ENCODE peak calls at places on chromosomes 5 and 9, in nine cellular contexts. One of them, this sample, is unnamed.

GRCh38 chr5:120507826-120508463 is 43.8 kb downstream of the PRR16 start:
- DNase-seq in GM13977: no peak
- DNase-seq in Calu3: no peak
- DNase-seq in HFFc6: no peak
- DNase-seq in CD4-positive, alpha-beta T cell: no peak
- DNase-seq in stomach: no peak
- DNase-seq in Caco-2: no peak
- DNase-seq in upper lobe of right lung: no peak
- DNase-seq in natural killer cell: no peak
- DNase-seq in this sample: no peak

GRCh38 chr5:142874537-142874936 is 104.4 kb downstream of the ARHGAP26 start:
- DNase-seq in CD4-positive, alpha-beta T cell: no peak
- DNase-seq in natural killer cell: no peak
- DNase-seq in Calu3: peak
- DNase-seq in stomach: peak
- DNase-seq in Caco-2: no peak
- DNase-seq in upper lobe of right lung: peak
- DNase-seq in GM13977: no peak
- DNase-seq in HFFc6: no peak
- DNase-seq in this sample: no peak

GRCh38 chr5:90506221-90506620 is 23.2 kb downstream of the LYSMD3 start:
- DNase-seq in CD4-positive, alpha-beta T cell: no peak
- DNase-seq in stomach: no peak
- DNase-seq in GM13977: no peak
- DNase-seq in Calu3: no peak
- DNase-seq in upper lobe of right lung: no peak
- DNase-seq in Caco-2: no peak
- DNase-seq in HFFc6: no peak
- DNase-seq in natural killer cell: no peak
- DNase-seq in this sample: no peak

GRCh38 chr9:34547960-34548603 is 25.3 kb upstream of the ENHO start:
- DNase-seq in natural killer cell: no peak
- DNase-seq in CD4-positive, alpha-beta T cell: peak
- DNase-seq in Calu3: peak
- DNase-seq in Caco-2: peak
- DNase-seq in stomach: peak
- DNase-seq in GM13977: peak
- DNase-seq in upper lobe of right lung: peak
- DNase-seq in HFFc6: peak
- DNase-seq in this sample: no peak

GRCh38 chr5:157050050-157050449 is 8.9 kb downstream of the HAVCR1 start:
- DNase-seq in stomach: no peak
- DNase-seq in GM13977: no peak
- DNase-seq in Caco-2: no peak
- DNase-seq in CD4-positive, alpha-beta T cell: no peak
- DNase-seq in Calu3: no peak
- DNase-seq in HFFc6: no peak
- DNase-seq in natural killer cell: no peak
- DNase-seq in upper lobe of right lung: no peak
- DNase-seq in this sample: no peak

GRCh38 chr9:6433405-6433804 is 20.4 kb downstream of the UHRF2 start:
- DNase-seq in CD4-positive, alpha-beta T cell: no peak
- DNase-seq in stomach: no peak
- DNase-seq in natural killer cell: no peak
- DNase-seq in GM13977: no peak
- DNase-seq in Caco-2: no peak
- DNase-seq in HFFc6: peak
- DNase-seq in upper lobe of right lung: no peak
- DNase-seq in Calu3: no peak
- DNase-seq in this sample: no peak

GRCh38 chr9:20728493-20729220 is 44.6 kb downstream of the FOCAD start:
- DNase-seq in Caco-2: no peak
- DNase-seq in HFFc6: no peak
- DNase-seq in upper lobe of right lung: no peak
- DNase-seq in CD4-positive, alpha-beta T cell: no peak
- DNase-seq in stomach: no peak
- DNase-seq in GM13977: no peak
- DNase-seq in Calu3: no peak
- DNase-seq in natural killer cell: no peak
- DNase-seq in this sample: no peak

GRCh38 chr9:3931996-3932906 is 367.6 kb downstream of the GLIS3 start:
- DNase-seq in upper lobe of right lung: no peak
- DNase-seq in HFFc6: peak
- DNase-seq in Caco-2: no peak
- DNase-seq in GM13977: no peak
- DNase-seq in CD4-positive, alpha-beta T cell: no peak
- DNase-seq in stomach: no peak
- DNase-seq in Calu3: no peak
- DNase-seq in natural killer cell: no peak
- DNase-seq in this sample: no peak

GRCh38 chr9:107615325-107615724 is 125.8 kb upstream of the KLF4 start:
- DNase-seq in CD4-positive, alpha-beta T cell: no peak
- DNase-seq in stomach: no peak
- DNase-seq in HFFc6: no peak
- DNase-seq in upper lobe of right lung: no peak
- DNase-seq in GM13977: no peak
- DNase-seq in Calu3: no peak
- DNase-seq in Caco-2: no peak
- DNase-seq in natural killer cell: no peak
- DNase-seq in this sample: no peak

GRCh38 chr5:175847061-175847460 is 24.3 kb upstream of the CPLX2 start:
- DNase-seq in upper lobe of right lung: no peak
- DNase-seq in Caco-2: no peak
- DNase-seq in natural killer cell: no peak
- DNase-seq in HFFc6: no peak
- DNase-seq in Calu3: no peak
- DNase-seq in stomach: no peak
- DNase-seq in GM13977: no peak
- DNase-seq in CD4-positive, alpha-beta T cell: no peak
- DNase-seq in this sample: no peak

GRCh38 chr9:84932915-84933527 is 263.5 kb downstream of the NTRK2 start:
- DNase-seq in upper lobe of right lung: no peak
- DNase-seq in natural killer cell: no peak
- DNase-seq in stomach: no peak
- DNase-seq in GM13977: no peak
- DNase-seq in CD4-positive, alpha-beta T cell: no peak
- DNase-seq in Caco-2: no peak
- DNase-seq in HFFc6: no peak
- DNase-seq in Calu3: no peak
- DNase-seq in this sample: no peak
- TF ChIP-seq CTCF in upper lobe of right lung: no peak
- TF ChIP-seq CTCF in natural killer cell: no peak
- TF ChIP-seq CTCF in stomach: no peak
- TF ChIP-seq CTCF in GM13977: no peak
- TF ChIP-seq CTCF in CD4-positive, alpha-beta T cell: no peak
- TF ChIP-seq CTCF in Caco-2: no peak
- TF ChIP-seq CTCF in HFFc6: peak
- TF ChIP-seq CTCF in Calu3: no peak
- TF ChIP-seq CTCF in this sample: peak

DNA sequence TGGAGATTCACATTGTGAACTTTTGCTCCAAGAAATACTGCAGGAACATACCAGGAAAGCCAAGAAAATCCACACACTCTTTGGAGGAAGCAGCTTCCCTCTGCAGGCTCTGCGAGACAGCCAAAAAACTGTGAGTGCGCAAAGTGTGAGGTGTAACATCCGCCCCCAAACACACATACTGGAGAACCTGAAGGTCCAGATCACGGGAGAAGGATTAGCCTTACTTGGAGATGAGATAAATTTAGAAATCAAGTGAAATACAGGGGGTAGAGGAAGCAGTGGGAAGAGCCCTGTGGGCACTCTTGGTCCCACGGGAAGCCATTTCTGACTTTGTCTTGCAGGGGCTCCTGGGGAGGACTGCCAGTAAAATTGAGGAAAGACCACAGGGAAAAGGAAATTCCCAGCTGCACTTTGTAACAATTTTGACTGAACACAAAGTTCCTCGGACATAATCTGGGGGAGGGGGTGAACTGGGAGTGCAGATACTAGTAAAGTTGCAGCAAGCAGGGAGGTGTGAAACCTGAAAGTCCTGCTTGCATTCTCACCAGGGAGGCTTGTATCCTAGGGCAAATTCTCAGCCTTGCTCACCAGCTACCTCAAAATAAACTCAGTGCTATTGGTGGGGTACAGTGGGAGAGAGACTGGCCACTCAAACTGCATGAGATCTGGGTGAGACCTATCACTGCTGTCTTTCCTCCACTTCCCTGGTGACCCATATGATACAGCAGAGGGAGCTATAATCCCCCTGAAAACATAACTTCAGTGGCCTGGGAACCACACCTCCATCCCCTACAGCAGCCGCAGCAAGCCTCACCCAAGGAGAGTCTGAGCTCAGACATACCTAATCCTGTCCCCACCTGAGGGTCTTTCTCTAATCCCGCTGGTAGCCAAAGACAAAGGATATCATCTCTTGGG is 109.1 kb downstream of the ALDH1A1 start:
- DNase-seq in HFFc6: no peak
- DNase-seq in natural killer cell: no peak
- DNase-seq in stomach: no peak
- DNase-seq in GM13977: no peak
- DNase-seq in upper lobe of right lung: no peak
- DNase-seq in Calu3: peak
- DNase-seq in Caco-2: no peak
- DNase-seq in CD4-positive, alpha-beta T cell: no peak
- DNase-seq in this sample: no peak
- TF ChIP-seq CTCF in HFFc6: peak
- TF ChIP-seq CTCF in natural killer cell: no peak
- TF ChIP-seq CTCF in stomach: no peak
- TF ChIP-seq CTCF in GM13977: no peak
- TF ChIP-seq CTCF in upper lobe of right lung: no peak
- TF ChIP-seq CTCF in Calu3: no peak
- TF ChIP-seq CTCF in Caco-2: no peak
- TF ChIP-seq CTCF in CD4-positive, alpha-beta T cell: no peak
- TF ChIP-seq CTCF in this sample: peak

GRCh38 chr5:997001-997474 is 11.6 kb upstream of the NKD2 start:
- DNase-seq in CD4-positive, alpha-beta T cell: no peak
- DNase-seq in upper lobe of right lung: peak
- DNase-seq in stomach: no peak
- DNase-seq in Calu3: no peak
- DNase-seq in natural killer cell: no peak
- DNase-seq in GM13977: no peak
- DNase-seq in HFFc6: no peak
- DNase-seq in Caco-2: peak
- DNase-seq in this sample: peak
- TF ChIP-seq CTCF in CD4-positive, alpha-beta T cell: no peak
- TF ChIP-seq CTCF in upper lobe of right lung: no peak
- TF ChIP-seq CTCF in stomach: no peak
- TF ChIP-seq CTCF in Calu3: no peak
- TF ChIP-seq CTCF in natural killer cell: no peak
- TF ChIP-seq CTCF in GM13977: no peak
- TF ChIP-seq CTCF in HFFc6: no peak
- TF ChIP-seq CTCF in Caco-2: no peak
- TF ChIP-seq CTCF in this sample: no peak

DNA sequence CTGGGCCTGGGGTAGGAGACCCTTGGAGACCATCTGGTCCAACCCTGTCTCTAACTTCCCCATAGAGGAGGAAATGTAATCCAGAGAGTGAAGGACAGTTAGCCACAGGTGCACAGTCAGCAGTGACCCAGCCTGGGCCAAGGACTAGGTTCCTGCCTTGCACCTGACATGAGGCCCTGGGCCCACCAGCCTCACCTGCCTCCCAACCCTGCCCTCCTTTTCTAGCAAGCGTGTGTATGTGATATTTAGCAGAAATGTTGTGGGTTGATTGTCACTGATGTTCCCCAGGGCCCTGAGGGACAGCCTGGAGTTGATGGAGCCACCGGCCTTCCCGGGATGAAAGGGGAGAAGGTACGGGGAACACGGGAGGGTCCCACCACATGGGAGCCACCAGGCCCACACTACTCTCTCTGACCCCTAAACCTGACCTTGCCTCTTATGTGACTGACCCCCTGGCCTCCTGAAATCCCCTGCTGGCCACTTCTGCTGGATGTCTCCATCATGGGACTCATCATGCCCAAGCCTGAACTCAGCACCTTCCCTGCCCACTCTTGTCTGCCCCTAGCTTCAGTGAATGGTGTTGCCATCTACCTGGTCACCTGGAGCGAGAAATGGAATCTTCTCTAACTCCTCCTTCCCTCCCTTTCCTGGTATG is 79.2 kb upstream of the TGFBR1 start:
- DNase-seq in upper lobe of right lung: no peak
- DNase-seq in GM13977: no peak
- DNase-seq in natural killer cell: no peak
- DNase-seq in HFFc6: no peak
- DNase-seq in CD4-positive, alpha-beta T cell: no peak
- DNase-seq in Caco-2: no peak
- DNase-seq in Calu3: no peak
- DNase-seq in stomach: no peak
- DNase-seq in this sample: no peak
- TF ChIP-seq CTCF in upper lobe of right lung: no peak
- TF ChIP-seq CTCF in GM13977: no peak
- TF ChIP-seq CTCF in natural killer cell: no peak
- TF ChIP-seq CTCF in HFFc6: peak
- TF ChIP-seq CTCF in CD4-positive, alpha-beta T cell: no peak
- TF ChIP-seq CTCF in Caco-2: no peak
- TF ChIP-seq CTCF in Calu3: no peak
- TF ChIP-seq CTCF in stomach: no peak
- TF ChIP-seq CTCF in this sample: no peak

GRCh38 chr9:95115104-95115503 is 202.4 kb downstream of the FANCC start:
- DNase-seq in Caco-2: no peak
- DNase-seq in CD4-positive, alpha-beta T cell: no peak
- DNase-seq in HFFc6: no peak
- DNase-seq in stomach: no peak
- DNase-seq in GM13977: no peak
- DNase-seq in upper lobe of right lung: no peak
- DNase-seq in natural killer cell: no peak
- DNase-seq in Calu3: no peak
- DNase-seq in this sample: no peak

GRCh38 chr9:95112436-95113280 is 204.9 kb downstream of the FANCC start:
- DNase-seq in Caco-2: no peak
- DNase-seq in upper lobe of right lung: peak
- DNase-seq in natural killer cell: no peak
- DNase-seq in GM13977: no peak
- DNase-seq in HFFc6: no peak
- DNase-seq in Calu3: no peak
- DNase-seq in CD4-positive, alpha-beta T cell: no peak
- DNase-seq in stomach: no peak
- DNase-seq in this sample: no peak

GRCh38 chr9:95116820-95117204 is 200.7 kb downstream of the FANCC start:
- DNase-seq in upper lobe of right lung: no peak
- DNase-seq in GM13977: no peak
- DNase-seq in HFFc6: no peak
- DNase-seq in stomach: peak
- DNase-seq in Calu3: no peak
- DNase-seq in natural killer cell: no peak
- DNase-seq in Caco-2: no peak
- DNase-seq in CD4-positive, alpha-beta T cell: no peak
- DNase-seq in this sample: no peak

GRCh38 chr9:95111716-95112115 is 205.8 kb downstream of the FANCC start:
- DNase-seq in stomach: no peak
- DNase-seq in Calu3: no peak
- DNase-seq in upper lobe of right lung: no peak
- DNase-seq in Caco-2: no peak
- DNase-seq in HFFc6: no peak
- DNase-seq in CD4-positive, alpha-beta T cell: no peak
- DNase-seq in natural killer cell: no peak
- DNase-seq in GM13977: no peak
- DNase-seq in this sample: no peak

GRCh38 chr9:95116002-95116819 is 201.3 kb downstream of the FANCC start:
- DNase-seq in Caco-2: peak
- DNase-seq in natural killer cell: no peak
- DNase-seq in GM13977: no peak
- DNase-seq in upper lobe of right lung: peak
- DNase-seq in stomach: peak
- DNase-seq in HFFc6: no peak
- DNase-seq in CD4-positive, alpha-beta T cell: no peak
- DNase-seq in Calu3: no peak
- DNase-seq in this sample: no peak
- TF ChIP-seq CTCF in Caco-2: no peak
- TF ChIP-seq CTCF in natural killer cell: no peak
- TF ChIP-seq CTCF in GM13977: no peak
- TF ChIP-seq CTCF in upper lobe of right lung: peak
- TF ChIP-seq CTCF in stomach: no peak
- TF ChIP-seq CTCF in HFFc6: peak
- TF ChIP-seq CTCF in CD4-positive, alpha-beta T cell: no peak
- TF ChIP-seq CTCF in Calu3: no peak
- TF ChIP-seq CTCF in this sample: peak